ENCODE peak calls at places on chromosomes 6 and 20, in five cellular contexts. One of them, this sample, is unnamed.

GRCh38 chr20:62668441-62669027 is 26.2 kb downstream of the SLCO4A1 start:
- DNase-seq in H1: peak
- DNase-seq in SK-N-SH: peak
- DNase-seq in HepG2: peak
- DNase-seq in HCT116: peak
- DNase-seq in this sample: peak

GRCh38 chr6:34246563-34247391 is 2.0 kb downstream of the SMIM29 start:
- DNase-seq in HepG2: peak
- DNase-seq in HCT116: no peak
- DNase-seq in H1: peak
- DNase-seq in SK-N-SH: peak
- DNase-seq in this sample: peak

GRCh38 chr6:74731921-74732320 is 473.9 kb downstream of the COL12A1 start:
- DNase-seq in H1: no peak
- DNase-seq in HepG2: no peak
- DNase-seq in HCT116: no peak
- DNase-seq in SK-N-SH: no peak
- DNase-seq in this sample: no peak

GRCh38 chr6:158835616-158836221 is 16.6 kb upstream of the EZR start:
- DNase-seq in H1: no peak
- DNase-seq in SK-N-SH: no peak
- DNase-seq in HepG2: peak
- DNase-seq in HCT116: no peak
- DNase-seq in this sample: no peak

GRCh38 chr6:79784013-79784753 is 153.1 kb downstream of the SH3BGRL2 start:
- DNase-seq in SK-N-SH: peak
- DNase-seq in H1: no peak
- DNase-seq in HCT116: no peak
- DNase-seq in HepG2: no peak
- DNase-seq in this sample: no peak

GRCh38 chr6:98574991-98575390 is 259.4 kb upstream of the POU3F2 start:
- DNase-seq in HepG2: peak
- DNase-seq in SK-N-SH: peak
- DNase-seq in H1: no peak
- DNase-seq in HCT116: no peak
- DNase-seq in this sample: no peak

GRCh38 chr6:135506270-135506997 is 8.9 kb upstream of the AHI1 start:
- DNase-seq in H1: no peak
- DNase-seq in SK-N-SH: peak
- DNase-seq in HepG2: peak
- DNase-seq in HCT116: no peak
- DNase-seq in this sample: peak

GRCh38 chr6:108942556-108943492 is 94.6 kb downstream of the ARMC2 start:
- DNase-seq in H1: no peak
- DNase-seq in HepG2: no peak
- DNase-seq in HCT116: no peak
- DNase-seq in SK-N-SH: peak
- DNase-seq in this sample: no peak

GRCh38 chr6:1336246-1336843 is 24.4 kb downstream of the FOXQ1 start:
- DNase-seq in SK-N-SH: no peak
- DNase-seq in H1: no peak
- DNase-seq in HCT116: peak
- DNase-seq in HepG2: peak
- DNase-seq in this sample: peak

GRCh38 chr6:27078734-27079357 is 168.7 kb upstream of the PRSS16 start:
- DNase-seq in SK-N-SH: peak
- DNase-seq in H1: peak
- DNase-seq in HCT116: peak
- DNase-seq in HepG2: peak
- DNase-seq in this sample: peak

GRCh38 chr6:159807150-159807859 is 7.2 kb downstream of the PNLDC1 start:
- DNase-seq in SK-N-SH: no peak
- DNase-seq in H1: no peak
- DNase-seq in HCT116: no peak
- DNase-seq in HepG2: peak
- DNase-seq in this sample: no peak

GRCh38 chr6:100775667-100776066 is 105.5 kb downstream of the ASCC3 start:
- DNase-seq in H1: no peak
- DNase-seq in HCT116: no peak
- DNase-seq in HepG2: no peak
- DNase-seq in SK-N-SH: no peak
- DNase-seq in this sample: no peak

GRCh38 chr6:39280247-39280731 is 33.9 kb downstream of the KCNK17 start:
- DNase-seq in SK-N-SH: no peak
- DNase-seq in H1: no peak
- DNase-seq in HepG2: no peak
- DNase-seq in HCT116: peak
- DNase-seq in this sample: peak

GRCh38 chr6:53728570-53729194 is 63.1 kb upstream of the KLHL31 start:
- DNase-seq in H1: peak
- DNase-seq in HepG2: peak
- DNase-seq in HCT116: no peak
- DNase-seq in SK-N-SH: peak
- DNase-seq in this sample: peak

GRCh38 chr6:90493332-90493731 is 93.5 kb downstream of the MAP3K7 start:
- DNase-seq in SK-N-SH: no peak
- DNase-seq in HepG2: no peak
- DNase-seq in H1: no peak
- DNase-seq in HCT116: no peak
- DNase-seq in this sample: no peak

GRCh38 chr6:75183099-75183541 is 22.7 kb downstream of the COL12A1 start:
- DNase-seq in H1: no peak
- DNase-seq in SK-N-SH: no peak
- DNase-seq in HCT116: no peak
- DNase-seq in HepG2: no peak
- DNase-seq in this sample: no peak

GRCh38 chr20:33561981-33562601 is 72.2 kb downstream of the CBFA2T2 start:
- DNase-seq in SK-N-SH: peak
- DNase-seq in H1: no peak
- DNase-seq in HepG2: peak
- DNase-seq in HCT116: peak
- DNase-seq in this sample: peak

GRCh38 chr20:59518881-59519706 is 85.2 kb upstream of the PHACTR3 start:
- DNase-seq in SK-N-SH: peak
- DNase-seq in HCT116: peak
- DNase-seq in H1: peak
- DNase-seq in HepG2: peak
- DNase-seq in this sample: peak

GRCh38 chr6:33622456-33623431 is 1.6 kb downstream of the ITPR3 start:
- DNase-seq in H1: no peak
- DNase-seq in SK-N-SH: no peak
- DNase-seq in HepG2: no peak
- DNase-seq in HCT116: no peak
- DNase-seq in this sample: no peak

GRCh38 chr6:146871613-146872465 is 273.1 kb downstream of the ADGB start:
- DNase-seq in H1: no peak
- DNase-seq in SK-N-SH: peak
- DNase-seq in HepG2: peak
- DNase-seq in HCT116: no peak
- DNase-seq in this sample: no peak

DNA sequence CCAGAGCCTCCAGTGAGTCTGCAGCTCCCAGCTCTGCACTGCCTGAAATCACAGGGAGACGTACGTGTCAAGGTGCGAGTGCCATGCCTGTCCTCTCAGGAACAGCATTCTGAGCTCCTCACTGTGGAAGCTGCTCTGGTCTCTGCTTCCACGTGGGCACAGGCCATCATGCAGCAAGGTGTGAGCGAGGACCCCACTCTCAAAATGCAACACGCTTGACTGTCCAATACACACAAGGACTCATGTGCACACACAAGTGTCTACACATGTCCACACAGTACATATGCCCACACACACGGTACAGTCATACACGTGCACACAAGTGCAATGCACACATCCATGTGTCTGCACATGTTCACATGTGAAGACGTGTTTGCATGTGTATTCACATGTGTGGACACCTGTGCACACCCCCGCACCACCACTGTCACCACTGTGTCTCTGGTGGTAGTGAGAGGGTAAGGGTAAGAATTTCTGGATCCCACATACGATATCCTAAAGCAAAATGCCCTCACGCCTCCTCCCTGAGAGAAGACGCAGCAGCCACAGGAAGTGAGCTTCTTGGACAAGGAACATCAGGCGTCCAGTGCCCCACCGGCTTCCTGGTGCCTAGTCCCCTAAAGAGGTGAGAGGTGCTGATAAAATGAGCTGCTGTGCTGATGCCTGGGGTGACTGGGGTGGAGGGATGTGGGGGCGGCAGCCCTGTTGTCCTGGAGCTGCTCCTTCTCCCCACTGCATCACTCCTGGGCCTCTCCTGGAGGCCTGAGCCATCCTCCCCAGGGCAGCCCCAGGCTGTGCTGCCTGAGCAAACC is 260.4 kb downstream of the DLL1 start:
- DNase-seq in SK-N-SH: peak
- DNase-seq in HCT116: no peak
- DNase-seq in HepG2: no peak
- DNase-seq in H1: no peak
- DNase-seq in this sample: no peak
- TF ChIP-seq JUND in SK-N-SH: no peak
- TF ChIP-seq JUND in HCT116: no peak
- TF ChIP-seq JUND in HepG2: no peak
- TF ChIP-seq JUND in H1: no peak
- TF ChIP-seq JUND in this sample: no peak

DNA sequence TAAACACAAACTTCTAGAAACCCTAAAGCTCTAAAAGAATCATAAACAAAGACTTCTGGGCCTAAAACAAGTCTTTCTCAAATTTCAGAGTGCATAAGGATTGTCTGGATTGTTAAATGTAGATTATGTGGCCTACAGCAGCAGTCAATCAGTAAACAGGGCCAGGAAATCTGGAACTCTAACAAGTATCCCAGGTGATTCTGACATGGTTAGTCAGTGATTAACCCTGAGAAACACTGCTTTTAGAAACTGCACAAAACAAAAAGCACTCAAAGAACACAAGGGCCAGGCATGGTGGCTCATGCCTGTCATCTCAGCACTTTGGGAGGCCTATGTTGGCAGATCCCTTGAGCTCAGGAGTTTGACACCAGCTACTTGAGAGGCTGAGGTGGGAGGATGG is 6.1 kb downstream of the MED20 start:
- DNase-seq in HepG2: no peak
- DNase-seq in SK-N-SH: no peak
- DNase-seq in H1: no peak
- DNase-seq in HCT116: no peak
- DNase-seq in this sample: no peak
- TF ChIP-seq JUND in HepG2: no peak
- TF ChIP-seq JUND in SK-N-SH: no peak
- TF ChIP-seq JUND in H1: no peak
- TF ChIP-seq JUND in HCT116: no peak
- TF ChIP-seq JUND in this sample: no peak

GRCh38 chr6:168052291-168052891 is 26.6 kb downstream of the FRMD1 start:
- DNase-seq in HCT116: no peak
- DNase-seq in H1: no peak
- DNase-seq in SK-N-SH: no peak
- DNase-seq in HepG2: no peak
- DNase-seq in this sample: no peak
- TF ChIP-seq JUND in HCT116: no peak
- TF ChIP-seq JUND in H1: no peak
- TF ChIP-seq JUND in SK-N-SH: no peak
- TF ChIP-seq JUND in HepG2: no peak
- TF ChIP-seq JUND in this sample: no peak

DNA sequence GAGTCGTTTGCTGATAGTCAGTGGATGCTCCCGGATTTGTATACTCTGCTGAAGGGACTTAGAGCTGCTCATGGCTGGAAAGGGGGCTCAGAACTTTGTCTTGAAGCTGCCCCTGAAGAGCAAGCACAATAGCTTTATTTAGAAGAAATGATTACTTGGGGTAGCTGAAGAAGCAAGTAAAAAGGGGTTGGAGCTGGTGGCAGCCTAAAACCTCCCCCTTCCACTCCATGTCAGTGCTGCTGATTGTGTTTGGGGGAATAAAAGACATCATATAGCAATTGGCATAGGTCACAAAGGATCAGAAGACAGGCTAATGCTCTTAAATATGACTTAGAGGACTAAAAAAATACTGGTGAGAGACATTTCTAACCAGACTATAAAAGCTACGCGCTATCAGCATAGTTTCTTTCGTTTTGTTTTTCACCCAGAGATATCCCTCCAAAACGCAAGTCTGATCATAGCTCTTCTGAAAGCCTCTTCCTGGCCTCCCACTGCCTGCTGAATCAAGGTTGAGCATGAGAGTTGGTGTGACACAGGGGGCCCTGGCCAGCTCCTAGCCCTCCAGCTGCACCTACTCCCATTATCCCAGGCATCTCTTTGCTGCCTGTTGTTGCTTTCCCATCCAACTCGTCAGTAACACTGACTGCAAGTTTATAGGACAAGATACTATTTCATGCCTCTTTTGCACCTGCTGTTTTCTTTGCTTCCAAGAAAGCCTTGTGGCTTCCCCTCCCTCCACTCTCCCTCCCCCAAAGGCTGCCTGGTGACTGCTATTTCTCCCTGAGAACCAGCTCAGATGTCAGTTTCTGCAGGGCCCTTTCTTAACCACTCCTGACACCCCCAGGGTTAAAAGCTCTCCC is 33.9 kb upstream of the SGK1 start:
- DNase-seq in HepG2: no peak
- DNase-seq in H1: peak
- DNase-seq in HCT116: no peak
- DNase-seq in SK-N-SH: no peak
- DNase-seq in this sample: no peak
- TF ChIP-seq JUND in HepG2: no peak
- TF ChIP-seq JUND in H1: no peak
- TF ChIP-seq JUND in HCT116: no peak
- TF ChIP-seq JUND in SK-N-SH: no peak
- TF ChIP-seq JUND in this sample: no peak

GRCh38 chr6:20652691-20653479 is 118.6 kb downstream of the CDKAL1 start:
- DNase-seq in SK-N-SH: no peak
- DNase-seq in H1: no peak
- DNase-seq in HepG2: no peak
- DNase-seq in HCT116: no peak
- DNase-seq in this sample: no peak

GRCh38 chr6:20658053-20658452 is 123.8 kb downstream of the CDKAL1 start:
- DNase-seq in SK-N-SH: no peak
- DNase-seq in HCT116: no peak
- DNase-seq in HepG2: peak
- DNase-seq in H1: no peak
- DNase-seq in this sample: no peak

GRCh38 chr6:20657274-20657800 is 123.1 kb downstream of the CDKAL1 start:
- DNase-seq in SK-N-SH: no peak
- DNase-seq in H1: no peak
- DNase-seq in HCT116: no peak
- DNase-seq in HepG2: no peak
- DNase-seq in this sample: no peak

GRCh38 chr6:20652276-20652675 is 118.0 kb downstream of the CDKAL1 start:
- DNase-seq in HepG2: no peak
- DNase-seq in HCT116: no peak
- DNase-seq in SK-N-SH: no peak
- DNase-seq in H1: no peak
- DNase-seq in this sample: no peak

DNA sequence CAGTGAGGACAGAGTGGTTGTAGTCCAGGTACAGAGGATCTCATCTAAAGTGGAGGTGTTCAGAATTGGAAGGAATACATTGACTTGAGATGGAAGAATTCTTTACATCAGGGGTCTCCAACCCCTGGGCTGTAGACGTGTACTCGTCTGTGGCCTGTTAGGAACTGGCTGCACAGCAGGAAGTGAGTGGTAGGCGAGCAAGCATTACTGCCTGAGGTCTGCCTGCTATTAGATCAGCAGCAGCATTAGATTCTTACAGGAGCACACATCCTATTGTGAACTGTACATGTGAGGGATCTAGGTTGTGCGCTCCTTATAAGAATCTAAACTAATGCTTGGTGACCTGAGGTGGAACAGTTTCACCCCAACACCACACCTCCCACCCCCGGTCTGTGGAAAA is 121.1 kb downstream of the CDKAL1 start:
- DNase-seq in H1: no peak
- DNase-seq in HCT116: no peak
- DNase-seq in SK-N-SH: no peak
- DNase-seq in HepG2: no peak
- DNase-seq in this sample: no peak
- TF ChIP-seq JUND in H1: no peak
- TF ChIP-seq JUND in HCT116: no peak
- TF ChIP-seq JUND in SK-N-SH: no peak
- TF ChIP-seq JUND in HepG2: no peak
- TF ChIP-seq JUND in this sample: no peak

This sample was measured in T47D.